ENCODE peak calls at places on chromosomes 16 and 17, in eight cellular contexts. H is AG04450; Y is AG09309; J is progenitor cell of endocrine pancreas; V is fibroblast of mammary gland; P is gastrocnemius medialis; W is CD4-positive, alpha-beta T cell; U is Calu3. T is an unnamed sample.

GRCh38 chr17:3667366-3668278 is 756 bp downstream of the TAX1BP3 start:
- DNase-seq in P (peak), H (peak), W (no peak), Y (peak), J (peak), U (peak), V (peak), T (peak)

GRCh38 chr17:77323413-77324171 is 182.8 kb downstream of the SEC14L1 start:
- DNase-seq in U (peak), H (no peak), P (no peak), W (no peak), Y (no peak), V (peak), J (no peak), T (peak)

GRCh38 chr17:1904273-1905052 is 74.7 kb downstream of the RPA1 start:
- DNase-seq in U (no peak), Y (no peak), W (no peak), P (no peak), V (no peak), J (no peak), H (no peak), T (no peak)

GRCh38 chr17:14320098-14320497 is 19.2 kb downstream of the HS3ST3B1 start:
- DNase-seq in H (no peak), W (no peak), P (no peak), U (no peak), J (no peak), Y (no peak), V (no peak), T (no peak)

GRCh38 chr16:3573146-3573815 is 3.9 kb downstream of the NLRC3 start:
- DNase-seq in H (no peak), U (no peak), Y (no peak), W (no peak), P (no peak), V (no peak), J (no peak), T (no peak)

GRCh38 chr17:8147805-8148404 is 4.3 kb downstream of the PER1 start:
- DNase-seq in W (no peak), U (no peak), P (no peak), H (no peak), V (no peak), Y (no peak), J (no peak), T (no peak)

GRCh38 chr16:89867918-89868317 is 5.5 kb upstream of the TCF25 start:
- DNase-seq in V (no peak), J (no peak), W (no peak), H (no peak), U (no peak), P (no peak), Y (no peak), T (no peak)

GRCh38 chr16:46918905-46919792 is 35.0 kb downstream of the GPT2 start:
- DNase-seq in U (no peak), Y (no peak), J (no peak), W (no peak), H (no peak), P (no peak), V (no peak), T (no peak)

GRCh38 chr17:21170829-21171228 is 43.1 kb downstream of the TMEM11 start:
- DNase-seq in P (no peak), H (no peak), Y (no peak), J (no peak), U (no peak), V (no peak), W (no peak), T (peak)

GRCh38 chr16:1257561-1258217 is 1.8 kb downstream of the TPSD1 start:
- DNase-seq in J (no peak), V (no peak), W (no peak), P (no peak), U (no peak), Y (no peak), H (no peak), T (peak)

GRCh38 chr17:37848690-37849616 is 75.3 kb upstream of the TBC1D3K start:
- DNase-seq in U (peak), H (peak), J (no peak), W (no peak), P (no peak), Y (no peak), V (peak), T (no peak)

GRCh38 chr17:54678158-54678557 is 222.5 kb upstream of the TOM1L1 start:
- DNase-seq in J (no peak), W (no peak), H (no peak), V (no peak), P (no peak), Y (no peak), U (no peak), T (no peak)

GRCh38 chr16:25066426-25066746 is 45.2 kb upstream of the LCMT1 start:
- DNase-seq in J (no peak), U (no peak), H (no peak), W (no peak), V (no peak), P (no peak), Y (no peak), T (no peak)

GRCh38 chr16:24471616-24472015 is 67.8 kb upstream of the RBBP6 start:
- DNase-seq in V (no peak), Y (no peak), U (no peak), P (no peak), W (no peak), H (no peak), J (no peak), T (no peak)

GRCh38 chr16:85675528-85675927 is 13.2 kb downstream of the GINS2 start:
- DNase-seq in P (no peak), J (no peak), Y (no peak), U (no peak), W (no peak), V (peak), H (no peak), T (no peak)

GRCh38 chr17:19714542-19715411 is 1.6 kb downstream of the SLC47A2 start:
- DNase-seq in P (no peak), Y (no peak), W (no peak), H (no peak), J (no peak), V (no peak), U (peak), T (peak)

GRCh38 chr16:27526169-27526568 is 23.5 kb downstream of the GTF3C1 start:
- DNase-seq in W (no peak), H (no peak), P (peak), V (no peak), J (no peak), Y (no peak), U (no peak), T (no peak)

GRCh38 chr17:883586-883962 is 96.0 kb downstream of the NXN start:
- DNase-seq in Y (no peak), P (no peak), W (no peak), H (no peak), J (no peak), U (no peak), V (no peak), T (no peak)

GRCh38 chr16:3175157-3176153 is 12.5 kb upstream of the OR1F1 start:
- DNase-seq in V (peak), H (no peak), Y (no peak), U (peak), P (no peak), W (no peak), J (no peak), T (no peak)

GRCh38 chr16:89395150-89396142 is 94.9 kb downstream of the ANKRD11 start:
- DNase-seq in V (peak), H (peak), U (peak), P (peak), J (no peak), Y (peak), W (no peak), T (no peak)

GRCh38 chr16:20612551-20613470 is 36.6 kb upstream of the ACSM2B start:
- DNase-seq in J (no peak), W (no peak), Y (no peak), V (no peak), U (no peak), P (no peak), H (no peak), T (no peak)

GRCh38 chr16:69309316-69309715 is 1.8 kb upstream of the VPS4A start:
- DNase-seq in V (no peak), U (no peak), P (no peak), H (no peak), W (no peak), J (no peak), Y (no peak), T (no peak)

GRCh38 chr16:65445313-65446260 is 323.7 kb upstream of the CDH11 start:
- DNase-seq in P (no peak), V (no peak), U (no peak), W (no peak), H (no peak), Y (no peak), J (no peak), T (no peak)

GRCh38 chr16:65481956-65482355 is 360.1 kb upstream of the CDH11 start:
- DNase-seq in W (no peak), H (no peak), P (no peak), J (no peak), U (no peak), Y (no peak), V (no peak), T (no peak)

GRCh38 chr17:82687375-82687861 is 11.1 kb downstream of the RAB40B start:
- DNase-seq in P (peak), H (no peak), J (no peak), Y (no peak), U (peak), W (no peak), V (no peak), T (no peak)

GRCh38 chr16:6375471-6376075 is 957.1 kb upstream of the RBFOX1 start:
- DNase-seq in J (no peak), W (no peak), U (no peak), P (no peak), H (no peak), Y (no peak), V (no peak), T (no peak)

GRCh38 chr17:13594762-13595697 is 6.7 kb downstream of the HS3ST3A1 start:
- DNase-seq in Y (no peak), J (peak), P (peak), H (peak), W (peak), V (peak), U (peak), T (peak)

GRCh38 chr16:57360321-57360935 is 1.8 kb downstream of the CCL22 start:
- DNase-seq in P (no peak), H (no peak), V (no peak), Y (no peak), W (no peak), J (no peak), U (no peak), T (no peak)

GRCh38 chr17:7650509-7651096 is at the start of gene ATP1B2:
- DNase-seq in U (peak), J (peak), V (peak), Y (no peak), W (peak), H (no peak), P (peak), T (peak)

GRCh38 chr16:11639925-11640899 is 28.0 kb upstream of the SNN start:
- DNase-seq in V (peak), J (no peak), U (peak), W (no peak), P (peak), H (peak), Y (peak), T (no peak)

GRCh38 chr17:57284984-57285646 is 28.8 kb downstream of the MSI2 start:
- DNase-seq in J (no peak), V (no peak), P (no peak), W (peak), Y (no peak), U (no peak), H (no peak), T (no peak)

GRCh38 chr17:21388066-21388465 is 11.9 kb downstream of the KCNJ12 start:
- DNase-seq in P (no peak), V (no peak), Y (no peak), W (no peak), H (no peak), U (no peak), J (no peak), T (no peak)

GRCh38 chr17:31453896-31454295 is 62.4 kb downstream of the RAB11FIP4 start:
- DNase-seq in P (no peak), Y (no peak), J (no peak), U (no peak), W (no peak), V (no peak), H (no peak), T (no peak)

GRCh38 chr17:68399638-68400403 is 57.5 kb downstream of the WIPI1 start:
- DNase-seq in U (no peak), V (peak), W (peak), Y (no peak), J (no peak), P (no peak), H (no peak), T (no peak)

GRCh38 chr17:7391307-7391706 is 3.0 kb downstream of the PLSCR3 start:
- DNase-seq in W (no peak), P (no peak), U (no peak), V (no peak), Y (no peak), H (no peak), J (no peak), T (no peak)

GRCh38 chr17:36824678-36825091 is 112.6 kb upstream of the LHX1 start:
- DNase-seq in J (no peak), W (no peak), V (peak), U (no peak), H (no peak), P (no peak), Y (no peak), T (no peak)

GRCh38 chr16:641326-642188 is at the start of gene MCRIP2:
- DNase-seq in P (peak), J (peak), Y (no peak), V (peak), U (peak), H (peak), W (peak), T (peak)

GRCh38 chr17:32516450-32516849 is 29.7 kb downstream of the CDK5R1 start:
- DNase-seq in Y (no peak), U (no peak), W (no peak), H (no peak), P (no peak), V (no peak), J (no peak), T (no peak)

GRCh38 chr16:56244612-56245011 is 53.3 kb downstream of the GNAO1 start:
- DNase-seq in U (no peak), V (no peak), W (no peak), J (no peak), P (no peak), H (no peak), Y (no peak), T (no peak)

GRCh38 chr16:9225527-9226316 is 134.3 kb downstream of the HAPSTR1 start:
- DNase-seq in W (no peak), P (no peak), U (peak), Y (no peak), V (no peak), J (no peak), H (no peak), T (no peak)
- TF ChIP-seq CTCF in W (no peak), P (no peak), U (peak), Y (peak), V (peak), J (peak), H (peak), T (peak)

GRCh38 chr17:72481572-72481971 is 360.8 kb downstream of the SOX9 start:
- DNase-seq in H (no peak), Y (no peak), U (no peak), V (no peak), J (no peak), W (no peak), P (no peak), T (no peak)

GRCh38 chr17:72476134-72476533 is 355.3 kb downstream of the SOX9 start:
- DNase-seq in J (no peak), W (no peak), Y (no peak), P (no peak), H (no peak), U (no peak), V (no peak), T (no peak)

GRCh38 chr17:72476575-72476986 is 355.8 kb downstream of the SOX9 start:
- DNase-seq in P (no peak), H (no peak), U (no peak), W (no peak), Y (no peak), J (no peak), V (no peak), T (no peak)

GRCh38 chr17:72477529-72477928 is 356.7 kb downstream of the SOX9 start:
- DNase-seq in W (no peak), U (peak), H (no peak), Y (no peak), P (no peak), V (no peak), J (no peak), T (no peak)

GRCh38 chr17:72479113-72479512 is 358.3 kb downstream of the SOX9 start:
- DNase-seq in H (no peak), V (no peak), J (no peak), U (no peak), W (no peak), P (no peak), Y (no peak), T (no peak)
- TF ChIP-seq CTCF in H (no peak), V (no peak), J (peak), U (no peak), W (no peak), P (no peak), Y (peak), T (no peak)

DNA sequence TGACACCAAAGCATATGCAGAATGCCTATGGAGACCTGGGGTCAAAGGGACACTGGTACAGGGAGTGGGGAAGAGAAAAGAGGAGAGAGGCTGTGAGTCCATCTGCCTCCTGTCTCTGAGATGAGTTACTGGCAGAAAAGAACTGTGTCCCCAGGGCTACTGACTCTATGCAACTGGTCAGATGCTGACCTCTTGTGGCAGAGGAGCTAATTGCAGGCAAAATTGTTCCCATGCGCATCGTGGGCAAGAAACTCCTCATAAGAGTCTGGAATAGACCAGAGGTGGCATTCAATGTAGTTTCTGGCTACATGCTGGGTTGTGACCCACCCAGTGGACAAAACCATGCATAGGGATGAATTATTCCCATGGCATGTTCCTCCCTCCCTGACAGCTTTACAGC is 26.1 kb upstream of the MLKL start:
- DNase-seq in U (no peak), J (no peak), H (no peak), V (peak), P (no peak), Y (no peak), W (no peak), T (no peak)
- TF ChIP-seq CTCF in U (peak), J (peak), H (peak), V (peak), P (no peak), Y (peak), W (no peak), T (peak)

GRCh38 chr17:47663997-47664941 is 14.6 kb downstream of the KPNB1 start:
- DNase-seq in Y (no peak), V (peak), W (peak), H (no peak), J (peak), U (peak), P (no peak), T (no peak)

GRCh38 chr17:47654991-47655390 is 5.3 kb downstream of the KPNB1 start:
- DNase-seq in W (no peak), Y (no peak), J (no peak), P (no peak), U (no peak), V (peak), H (no peak), T (no peak)

GRCh38 chr17:47665655-47666054 is 15.9 kb downstream of the KPNB1 start:
- DNase-seq in W (no peak), V (peak), P (no peak), J (no peak), Y (peak), U (no peak), H (no peak), T (no peak)

GRCh38 chr17:47660064-47660492 is 10.4 kb downstream of the KPNB1 start:
- DNase-seq in V (no peak), U (no peak), Y (no peak), J (no peak), H (no peak), W (no peak), P (no peak), T (no peak)
- TF ChIP-seq CTCF in V (no peak), U (no peak), Y (no peak), J (no peak), H (no peak), W (no peak), P (no peak), T (no peak)

GRCh38 chr17:48642059-48642842 is 16.1 kb upstream of the HOXB9 start:
- DNase-seq in H (no peak), V (no peak), U (no peak), P (no peak), Y (no peak), J (no peak), W (no peak), T (no peak)

GRCh38 chr17:48640858-48641180 is 14.7 kb upstream of the HOXB9 start:
- DNase-seq in V (no peak), J (no peak), U (no peak), W (no peak), P (no peak), Y (no peak), H (no peak), T (no peak)

GRCh38 chr17:48642843-48643696 is 16.9 kb upstream of the HOXB9 start:
- DNase-seq in Y (no peak), J (no peak), V (no peak), W (no peak), U (no peak), P (no peak), H (no peak), T (no peak)

GRCh38 chr17:48639982-48640857 is 14.1 kb upstream of the HOXB9 start:
- DNase-seq in V (no peak), J (no peak), P (no peak), Y (no peak), W (no peak), H (no peak), U (no peak), T (no peak)

GRCh38 chr17:48641541-48642058 is 15.4 kb upstream of the HOXB9 start:
- DNase-seq in J (no peak), V (no peak), P (no peak), U (no peak), H (no peak), Y (no peak), W (no peak), T (no peak)
- TF ChIP-seq CTCF in J (no peak), V (no peak), P (no peak), U (no peak), H (no peak), Y (no peak), W (no peak), T (no peak)

T was measured in type B pancreatic cell.